ENCODE peak calls at places on chromosomes 4 and X, in five cellular contexts. One of them, this sample, is unnamed.

GRCh38 chrX:14641681-14642655 is 112.6 kb downstream of the GLRA2 start:
- DNase-seq in mesenchymal stem cell: no peak
- DNase-seq in trophoblast cell: no peak
- DNase-seq in H1: no peak
- DNase-seq in neuronal stem cell: no peak
- DNase-seq in this sample: no peak

GRCh38 chrX:13430136-13430827 is 110.4 kb upstream of the ATXN3L start:
- DNase-seq in mesenchymal stem cell: no peak
- DNase-seq in trophoblast cell: no peak
- DNase-seq in H1: no peak
- DNase-seq in neuronal stem cell: no peak
- DNase-seq in this sample: no peak

GRCh38 chrX:96027363-96027894 is 657.2 kb upstream of the DIAPH2 start:
- DNase-seq in mesenchymal stem cell: no peak
- DNase-seq in trophoblast cell: peak
- DNase-seq in H1: no peak
- DNase-seq in neuronal stem cell: no peak
- DNase-seq in this sample: no peak

GRCh38 chr4:168867128-168867527 is 142.9 kb downstream of the CBR4 start:
- DNase-seq in mesenchymal stem cell: no peak
- DNase-seq in trophoblast cell: no peak
- DNase-seq in H1: no peak
- DNase-seq in neuronal stem cell: no peak
- DNase-seq in this sample: no peak

GRCh38 chr4:24857996-24858395 is 54.8 kb downstream of the CCDC149 start:
- DNase-seq in mesenchymal stem cell: peak
- DNase-seq in trophoblast cell: no peak
- DNase-seq in H1: no peak
- DNase-seq in neuronal stem cell: no peak
- DNase-seq in this sample: no peak

GRCh38 chr4:40621592-40622512 is 7.8 kb downstream of the RBM47 start:
- DNase-seq in mesenchymal stem cell: peak
- DNase-seq in trophoblast cell: peak
- DNase-seq in H1: no peak
- DNase-seq in neuronal stem cell: no peak
- DNase-seq in this sample: peak

GRCh38 chr4:186770446-186771175 is 47.0 kb upstream of the FAT1 start:
- DNase-seq in mesenchymal stem cell: peak
- DNase-seq in trophoblast cell: peak
- DNase-seq in H1: no peak
- DNase-seq in neuronal stem cell: no peak
- DNase-seq in this sample: no peak

GRCh38 chr4:85482000-85482738 is 7.2 kb downstream of the ARHGAP24 start:
- DNase-seq in mesenchymal stem cell: no peak
- DNase-seq in trophoblast cell: no peak
- DNase-seq in H1: no peak
- DNase-seq in neuronal stem cell: no peak
- DNase-seq in this sample: no peak

GRCh38 chr4:17236686-17237085 is 275.2 kb downstream of the QDPR start:
- DNase-seq in mesenchymal stem cell: peak
- DNase-seq in trophoblast cell: peak
- DNase-seq in H1: no peak
- DNase-seq in neuronal stem cell: no peak
- DNase-seq in this sample: no peak

GRCh38 chrX:143781103-143781502 is 60.6 kb upstream of the SPANXN2 start:
- DNase-seq in mesenchymal stem cell: peak
- DNase-seq in trophoblast cell: no peak
- DNase-seq in H1: no peak
- DNase-seq in neuronal stem cell: no peak
- DNase-seq in this sample: peak

GRCh38 chr4:129532573-129532972 is 436.6 kb downstream of the C4orf33 start:
- DNase-seq in mesenchymal stem cell: no peak
- DNase-seq in trophoblast cell: no peak
- DNase-seq in H1: no peak
- DNase-seq in neuronal stem cell: no peak
- DNase-seq in this sample: no peak

GRCh38 chr4:8534601-8535000 is 45.6 kb upstream of the GPR78 start:
- DNase-seq in mesenchymal stem cell: no peak
- DNase-seq in trophoblast cell: no peak
- DNase-seq in H1: no peak
- DNase-seq in neuronal stem cell: no peak
- DNase-seq in this sample: no peak

GRCh38 chrX:118524344-118524743 is 28.7 kb downstream of the DOCK11 start:
- DNase-seq in mesenchymal stem cell: no peak
- DNase-seq in trophoblast cell: no peak
- DNase-seq in H1: no peak
- DNase-seq in neuronal stem cell: no peak
- DNase-seq in this sample: no peak

GRCh38 chr4:87529187-87529586 is at the start of gene SPARCL1:
- DNase-seq in mesenchymal stem cell: no peak
- DNase-seq in trophoblast cell: no peak
- DNase-seq in H1: no peak
- DNase-seq in neuronal stem cell: no peak
- DNase-seq in this sample: no peak

GRCh38 chr4:3426465-3427133 is 15.2 kb upstream of the HGFAC start:
- DNase-seq in mesenchymal stem cell: no peak
- DNase-seq in trophoblast cell: no peak
- DNase-seq in H1: no peak
- DNase-seq in neuronal stem cell: no peak
- DNase-seq in this sample: no peak

GRCh38 chr4:113293673-113294072 is 244.2 kb downstream of the ANK2 start:
- DNase-seq in mesenchymal stem cell: no peak
- DNase-seq in trophoblast cell: no peak
- DNase-seq in H1: no peak
- DNase-seq in neuronal stem cell: no peak
- DNase-seq in this sample: no peak

GRCh38 chr4:10664408-10664807 is 20.2 kb downstream of the CLNK start:
- DNase-seq in mesenchymal stem cell: peak
- DNase-seq in trophoblast cell: no peak
- DNase-seq in H1: no peak
- DNase-seq in neuronal stem cell: no peak
- DNase-seq in this sample: no peak

GRCh38 chr4:80539190-80539589 is 203.7 kb downstream of the CFAP299 start:
- DNase-seq in mesenchymal stem cell: no peak
- DNase-seq in trophoblast cell: no peak
- DNase-seq in H1: no peak
- DNase-seq in neuronal stem cell: no peak
- DNase-seq in this sample: peak
- H2AK5ac ChIP-seq in mesenchymal stem cell: no peak
- H2AK5ac ChIP-seq in trophoblast cell: no peak
- H2AK5ac ChIP-seq in H1: no peak
- H2AK5ac ChIP-seq in neuronal stem cell: no peak
- H2AK5ac ChIP-seq in this sample: no peak

GRCh38 chr4:178450614-178451013 is 1008.4 kb upstream of the AGA start:
- DNase-seq in mesenchymal stem cell: no peak
- DNase-seq in trophoblast cell: no peak
- DNase-seq in H1: no peak
- DNase-seq in neuronal stem cell: no peak
- DNase-seq in this sample: no peak
- H2BK12ac ChIP-seq in mesenchymal stem cell: no peak
- H2BK12ac ChIP-seq in trophoblast cell: no peak
- H2BK12ac ChIP-seq in H1: no peak
- H2BK12ac ChIP-seq in neuronal stem cell: no peak
- H2BK12ac ChIP-seq in this sample: no peak

GRCh38 chr4:54959656-54960055 is 165.7 kb downstream of the KDR start:
- DNase-seq in mesenchymal stem cell: peak
- DNase-seq in trophoblast cell: peak
- DNase-seq in H1: no peak
- DNase-seq in neuronal stem cell: no peak
- DNase-seq in this sample: no peak

GRCh38 chr4:54958236-54958635 is 167.2 kb downstream of the KDR start:
- DNase-seq in mesenchymal stem cell: peak
- DNase-seq in trophoblast cell: peak
- DNase-seq in H1: no peak
- DNase-seq in neuronal stem cell: no peak
- DNase-seq in this sample: no peak

GRCh38 chr4:54967289-54967688 is 158.1 kb downstream of the KDR start:
- DNase-seq in mesenchymal stem cell: no peak
- DNase-seq in trophoblast cell: no peak
- DNase-seq in H1: no peak
- DNase-seq in neuronal stem cell: no peak
- DNase-seq in this sample: no peak

DNA sequence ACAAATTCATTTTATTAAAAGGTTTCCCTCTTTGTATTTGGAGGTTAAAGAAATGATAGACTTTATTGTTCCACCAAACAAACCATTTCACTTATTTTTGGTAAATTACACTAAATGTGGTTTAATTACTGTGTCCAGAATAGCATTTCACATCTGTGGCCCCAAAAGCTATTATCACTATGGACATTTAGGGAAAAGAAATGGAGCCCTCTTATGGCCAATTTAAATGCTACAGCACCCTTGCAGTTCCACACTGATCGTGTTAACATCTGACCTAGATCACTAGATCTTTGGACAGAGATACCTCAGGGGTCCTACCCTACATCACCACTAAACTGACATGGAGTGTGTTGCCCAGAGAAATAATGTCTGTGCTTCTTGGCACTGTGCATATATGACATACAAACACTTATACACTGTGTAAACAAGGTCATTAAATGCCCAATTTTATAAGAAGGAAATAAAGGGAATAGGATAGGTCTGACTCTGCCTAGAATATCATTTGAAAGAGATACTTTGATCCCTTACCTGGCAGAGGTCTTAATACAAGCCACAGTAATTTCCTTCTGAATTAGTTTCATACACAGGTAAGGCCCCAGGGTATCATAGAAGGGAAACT is 163.9 kb downstream of the KDR start:
- DNase-seq in mesenchymal stem cell: peak
- DNase-seq in trophoblast cell: peak
- DNase-seq in H1: no peak
- DNase-seq in neuronal stem cell: no peak
- DNase-seq in this sample: no peak
- H2AK5ac ChIP-seq in mesenchymal stem cell: no peak
- H2AK5ac ChIP-seq in trophoblast cell: no peak
- H2AK5ac ChIP-seq in H1: no peak
- H2AK5ac ChIP-seq in neuronal stem cell: no peak
- H2AK5ac ChIP-seq in this sample: no peak

DNA sequence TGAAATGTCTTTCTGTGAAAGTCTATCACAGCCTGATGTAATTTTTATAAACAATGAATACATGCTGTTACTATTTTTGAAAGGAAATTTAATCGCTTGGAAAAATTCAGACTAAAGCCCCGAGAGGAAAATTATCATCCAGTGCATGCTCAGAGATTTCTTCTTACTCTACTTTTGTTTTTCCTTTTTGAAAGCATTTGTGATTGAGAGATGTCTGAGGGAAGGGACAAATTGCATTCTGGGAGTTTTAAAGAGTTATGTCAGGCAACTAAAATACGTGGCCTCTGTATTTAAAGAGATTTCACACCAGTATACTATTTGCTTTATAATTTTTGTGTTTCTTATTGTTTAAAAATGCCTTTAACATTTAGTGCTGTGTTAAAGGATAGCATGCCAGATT is 1.4 kb upstream of the ZFX start:
- DNase-seq in mesenchymal stem cell: no peak
- DNase-seq in trophoblast cell: no peak
- DNase-seq in H1: no peak
- DNase-seq in neuronal stem cell: no peak
- DNase-seq in this sample: no peak
- H2BK12ac ChIP-seq in mesenchymal stem cell: no peak
- H2BK12ac ChIP-seq in trophoblast cell: no peak
- H2BK12ac ChIP-seq in H1: no peak
- H2BK12ac ChIP-seq in neuronal stem cell: no peak
- H2BK12ac ChIP-seq in this sample: no peak

GRCh38 chr4:52841707-52842456 is 20.2 kb upstream of the RASL11B start:
- DNase-seq in mesenchymal stem cell: peak
- DNase-seq in trophoblast cell: no peak
- DNase-seq in H1: no peak
- DNase-seq in neuronal stem cell: no peak
- DNase-seq in this sample: no peak
- H2AK5ac ChIP-seq in mesenchymal stem cell: peak
- H2AK5ac ChIP-seq in trophoblast cell: peak
- H2AK5ac ChIP-seq in H1: no peak
- H2AK5ac ChIP-seq in neuronal stem cell: no peak
- H2AK5ac ChIP-seq in this sample: no peak

GRCh38 chrX:74422029-74422352 is 698 bp downstream of the SLC16A2 start:
- DNase-seq in mesenchymal stem cell: no peak
- DNase-seq in trophoblast cell: no peak
- DNase-seq in H1: no peak
- DNase-seq in neuronal stem cell: no peak
- DNase-seq in this sample: no peak
- H2BK12ac ChIP-seq in mesenchymal stem cell: no peak
- H2BK12ac ChIP-seq in trophoblast cell: no peak
- H2BK12ac ChIP-seq in H1: no peak
- H2BK12ac ChIP-seq in neuronal stem cell: no peak
- H2BK12ac ChIP-seq in this sample: no peak